ENCODE peak calls at places on chromosomes 4 and X, in four cellular contexts. Y is activated T-cell treated with anti-CD3 and anti-CD28 coated beads for 1 hour, B is endodermal cell, U is KG1. Q is an unnamed sample.

GRCh38 chrX:110341189-110342035 is 17.2 kb upstream of the RTL9 start:
- DNase-seq in U (no peak), B (no peak), Y (no peak), Q (peak; percentile 50)

GRCh38 chrX:45715787-45716186 is 515.1 kb upstream of the DIPK2B start:
- DNase-seq in Y (no peak), B (no peak), U (no peak), Q (no peak)

GRCh38 chrX:150047818-150048217 is 109.5 kb upstream of the EOLA2 start:
- DNase-seq in Y (no peak), U (no peak), B (no peak), Q (no peak)

GRCh38 chrX:38375888-38376287 is 23.5 kb downstream of the OTC start:
- DNase-seq in B (peak; percentile 42), U (no peak), Y (no peak), Q (no peak)

GRCh38 chrX:44996282-44996681 is 123.3 kb downstream of the KDM6A start:
- DNase-seq in Y (no peak), B (no peak), U (no peak), Q (no peak)

GRCh38 chr4:86107112-86107511 is 252.7 kb downstream of the MAPK10 start:
- DNase-seq in U (no peak), Y (no peak), B (no peak), Q (no peak)

GRCh38 chrX:151981129-151981528 is 6.7 kb upstream of the GABRE start:
- DNase-seq in U (no peak), B (no peak), Y (no peak), Q (no peak)

GRCh38 chr4:34178476-34178875 is 2065.8 kb downstream of the ARAP2 start:
- DNase-seq in U (no peak), B (no peak), Y (no peak), Q (no peak)

GRCh38 chrX:101265869-101266428 is 25.2 kb downstream of the TAF7L start:
- DNase-seq in U (no peak), Y (no peak), B (no peak), Q (peak; percentile 82)

GRCh38 chr4:105944535-105944934 is 49.3 kb downstream of the NPNT start:
- DNase-seq in U (no peak), B (no peak), Y (no peak), Q (peak; percentile 50)

GRCh38 chr4:1192091-1192492 is 19.7 kb upstream of the SPON2 start:
- DNase-seq in U (no peak), Y (no peak), B (no peak), Q (peak; percentile 83)

GRCh38 chr4:184267673-184268573 is 50.2 kb upstream of the ENPP6 start:
- DNase-seq in Y (peak; percentile 36), U (no peak), B (peak; percentile 47), Q (peak; percentile 78)

Q was measured in foreskin melanocyte.